ENCODE peak calls at places on chromosome 12, in four cellular contexts. Y, V, G and H are unnamed samples.

GRCh38 chr12:101299931-101300330 is 20.0 kb downstream of the UTP20 start:
- DNase-seq in G (no peak), Y (no peak), V (peak), H (no peak)

GRCh38 chr12:53514626-53515290 is 7.5 kb upstream of the NPFF start:
- DNase-seq in G (no peak), Y (no peak), V (no peak), H (no peak)

GRCh38 chr12:124625867-124626675 is 58.7 kb upstream of the NCOR2 start:
- DNase-seq in G (peak), V (peak), Y (no peak), H (no peak)

GRCh38 chr12:120316798-120317257 is 10.8 kb downstream of the PLA2G1B start:
- DNase-seq in Y (no peak), V (peak), G (peak), H (no peak)

GRCh38 chr12:29578070-29578469 is 80.6 kb upstream of the OVCH1 start:
- DNase-seq in G (no peak), Y (no peak), V (no peak), H (no peak)

GRCh38 chr12:115456946-115457689 is 773.1 kb upstream of the TBX3 start:
- DNase-seq in G (no peak), V (peak), Y (no peak), H (no peak)

GRCh38 chr12:120230326-120230973 is 29.5 kb upstream of the RPLP0 start:
- DNase-seq in V (peak), G (peak), Y (no peak), H (peak)

GRCh38 chr12:76277480-76277879 is 70.7 kb downstream of the BBS10 start:
- DNase-seq in G (no peak), Y (no peak), V (no peak), H (no peak)

GRCh38 chr12:53989227-53990113 is 4.5 kb downstream of the HOXC10 start:
- DNase-seq in G (peak), Y (peak), V (peak), H (no peak)

GRCh38 chr12:101856030-101856429 is 21.4 kb upstream of the DRAM1 start:
- DNase-seq in Y (no peak), G (no peak), V (no peak), H (no peak)

GRCh38 chr12:74129702-74130101 is 407.9 kb upstream of the ATXN7L3B start:
- DNase-seq in Y (no peak), G (no peak), V (no peak), H (no peak)

GRCh38 chr12:34291426-34291901 is 269.2 kb downstream of the ALG10 start:
- DNase-seq in V (no peak), G (no peak), Y (no peak), H (no peak)

GRCh38 chr12:6363330-6364036 is 11.9 kb downstream of the SCNN1A start:
- DNase-seq in Y (no peak), G (peak), V (peak), H (no peak)

GRCh38 chr12:96132819-96133218 is 61.4 kb upstream of the ELK3 start:
- DNase-seq in G (no peak), Y (no peak), V (peak), H (no peak)

GRCh38 chr12:13982010-13982409 is 608 bp upstream of the GRIN2B start:
- DNase-seq in V (no peak), Y (no peak), G (no peak), H (no peak)

GRCh38 chr12:111170559-111170958 is 198.3 kb downstream of the PHETA1 start:
- DNase-seq in V (no peak), Y (no peak), G (no peak), H (no peak)

GRCh38 chr12:49903700-49904423 is at the start of gene FAIM2:
- DNase-seq in V (no peak), G (no peak), Y (no peak), H (no peak)

GRCh38 chr12:77401062-77401461 is 335.7 kb upstream of the E2F7 start:
- DNase-seq in G (no peak), Y (no peak), V (no peak), H (no peak)

GRCh38 chr12:58286353-58286752 is 345.0 kb downstream of the ATP23 start:
- DNase-seq in Y (no peak), V (no peak), G (no peak), H (no peak)

GRCh38 chr12:58283553-58283952 is 342.2 kb downstream of the ATP23 start:
- DNase-seq in V (no peak), Y (no peak), G (no peak), H (no peak)

GRCh38 chr12:58285551-58285950 is 344.2 kb downstream of the ATP23 start:
- DNase-seq in G (no peak), Y (no peak), V (no peak), H (peak)

GRCh38 chr12:58291106-58291505 is 349.7 kb downstream of the ATP23 start:
- DNase-seq in Y (no peak), V (peak), G (no peak), H (no peak)

DNA sequence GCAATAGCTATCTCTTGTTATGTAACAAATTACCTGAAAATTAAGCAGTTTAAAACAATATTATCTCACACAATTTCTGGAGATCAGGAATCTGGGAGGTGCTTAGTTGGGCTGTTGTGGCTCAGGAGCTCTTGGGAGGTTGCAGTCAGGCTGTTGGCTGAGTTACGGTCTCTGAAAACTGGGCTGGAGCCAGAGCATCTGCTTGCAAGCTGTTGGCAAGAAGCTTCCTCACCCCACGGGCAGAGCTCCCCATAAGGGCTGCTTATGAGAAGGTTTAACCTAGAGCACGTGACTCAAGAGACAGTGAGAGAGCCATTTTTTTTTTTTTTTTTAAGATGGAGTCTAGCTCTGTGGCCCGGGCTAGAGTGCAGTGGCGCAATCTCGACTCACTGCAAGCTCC is 346.8 kb downstream of the ATP23 start:
- DNase-seq in V (no peak), G (no peak), Y (no peak), H (no peak)
- TF ChIP-seq ZNF274 in V (no peak), G (no peak), Y (no peak), H (no peak)

GRCh38 chr12:32296541-32296940 is 102.8 kb upstream of the FGD4 start:
- DNase-seq in Y (no peak), G (no peak), V (no peak), H (no peak)
- TF ChIP-seq ATF3 in Y (no peak), G (no peak), V (no peak), H (no peak)

GRCh38 chr12:62763319-62763718 is 171.6 kb downstream of the PPM1H start:
- DNase-seq in V (no peak), Y (no peak), G (no peak), H (no peak)

GRCh38 chr12:62762645-62763044 is 172.3 kb downstream of the PPM1H start:
- DNase-seq in V (no peak), Y (no peak), G (no peak), H (no peak)

GRCh38 chr12:62763827-62764226 is 171.1 kb downstream of the PPM1H start:
- DNase-seq in Y (no peak), G (no peak), V (no peak), H (no peak)

GRCh38 chr12:62760779-62761178 is 174.2 kb downstream of the PPM1H start:
- DNase-seq in V (peak), Y (no peak), G (peak), H (no peak)

DNA sequence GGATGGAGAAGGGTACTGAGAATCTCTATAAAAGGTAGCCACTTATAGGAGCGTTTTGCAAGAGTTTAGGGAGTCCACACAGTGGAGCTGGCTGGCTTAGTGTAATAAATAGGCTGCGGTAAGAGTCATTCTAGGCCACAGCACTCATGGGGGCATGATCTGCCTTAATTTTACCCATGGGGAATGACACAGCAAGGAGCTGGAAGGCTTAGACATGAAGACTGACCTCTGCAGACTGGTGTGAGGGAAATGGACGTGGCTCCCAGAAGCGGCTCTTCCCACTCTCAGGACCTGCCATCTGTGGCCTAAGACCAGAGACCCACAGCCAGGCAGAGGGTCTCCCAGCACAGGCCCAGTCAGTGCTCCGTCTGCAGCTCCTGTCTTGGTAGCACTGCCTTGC is 173.3 kb downstream of the PPM1H start:
- DNase-seq in V (no peak), G (no peak), Y (no peak), H (no peak)
- TF ChIP-seq CREB1 in V (no peak), G (no peak), Y (no peak), H (no peak)

GRCh38 chr12:95114766-95115450 is 41.5 kb upstream of the NR2C1 start:
- DNase-seq in G (no peak), V (no peak), Y (no peak), H (no peak)
- TF ChIP-seq ZNF274 in G (no peak), V (no peak), Y (no peak), H (no peak)

DNA sequence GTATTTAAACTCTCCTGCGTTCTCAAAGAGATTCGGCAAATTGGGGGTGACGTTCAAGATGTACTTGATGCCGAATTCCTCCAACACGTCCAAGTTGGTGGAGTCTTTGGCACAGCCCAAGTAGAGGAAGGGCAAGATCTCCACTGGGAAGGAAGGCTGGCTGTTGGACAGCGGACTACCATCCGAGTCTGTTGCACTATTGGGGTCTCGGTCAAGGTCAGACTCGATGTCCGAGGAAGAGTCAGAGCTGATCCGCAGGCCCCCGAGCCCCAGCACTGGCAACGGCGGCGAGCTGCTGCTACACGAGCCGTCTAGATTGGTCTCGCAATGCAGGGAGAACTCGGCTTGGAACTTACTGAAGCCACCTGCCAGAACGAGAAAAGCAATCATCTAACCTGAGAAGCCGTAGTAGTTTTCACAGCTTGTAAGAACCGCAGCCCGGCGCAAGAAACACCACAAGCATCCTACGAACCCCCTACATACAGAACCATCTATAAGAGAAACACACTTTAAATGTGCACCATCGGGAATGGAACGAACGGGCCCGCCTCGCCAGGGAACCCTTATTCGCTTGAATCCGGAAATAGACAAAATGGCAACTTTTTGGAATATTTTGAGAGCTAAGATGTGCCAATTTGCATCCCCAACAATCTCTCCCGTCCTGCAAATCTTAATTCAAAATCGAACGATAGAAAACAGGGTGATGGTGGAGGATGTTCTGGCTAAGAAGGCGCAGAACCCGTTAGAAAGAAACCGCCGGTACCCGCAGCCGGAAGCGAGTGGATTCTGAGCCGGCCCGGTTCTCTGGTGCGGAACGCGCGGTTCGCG is 1.4 kb downstream of the DUSP6 start:
- DNase-seq in G (no peak), V (no peak), Y (no peak), H (no peak)
- TF ChIP-seq ATF3 in G (no peak), V (no peak), Y (no peak), H (no peak)

GRCh38 chr12:69241444-69242092 is 2.2 kb downstream of the CPSF6 start:
- DNase-seq in V (no peak), Y (no peak), G (no peak), H (no peak)

GRCh38 chr12:69238589-69239285 is 632 bp upstream of the CPSF6 start:
- DNase-seq in G (no peak), Y (no peak), V (no peak), H (no peak)

GRCh38 chr12:69240625-69240984 is 1.2 kb downstream of the CPSF6 start:
- DNase-seq in V (no peak), Y (no peak), G (no peak), H (no peak)

GRCh38 chr12:69239286-69239921 is at the start of gene CPSF6:
- DNase-seq in V (peak), G (peak), Y (peak), H (peak)

GRCh38 chr12:69239922-69240624 is 704 bp downstream of the CPSF6 start:
- DNase-seq in V (no peak), Y (no peak), G (no peak), H (peak)
- TF ChIP-seq CREB1 in V (no peak), Y (no peak), G (no peak), H (no peak)

GRCh38 chr12:57173683-57174082 is 26.3 kb upstream of the LRP1-AS start:
- DNase-seq in Y (no peak), G (no peak), V (no peak), H (no peak)

GRCh38 chr12:57170408-57170807 is 23.0 kb upstream of the LRP1-AS start:
- DNase-seq in G (no peak), V (no peak), Y (no peak), H (no peak)

GRCh38 chr12:57173089-57173488 is 25.7 kb upstream of the LRP1-AS start:
- DNase-seq in G (peak), V (peak), Y (no peak), H (peak)

GRCh38 chr12:57169969-57170368 is 22.6 kb upstream of the LRP1-AS start:
- DNase-seq in V (no peak), Y (no peak), G (no peak), H (no peak)

DNA sequence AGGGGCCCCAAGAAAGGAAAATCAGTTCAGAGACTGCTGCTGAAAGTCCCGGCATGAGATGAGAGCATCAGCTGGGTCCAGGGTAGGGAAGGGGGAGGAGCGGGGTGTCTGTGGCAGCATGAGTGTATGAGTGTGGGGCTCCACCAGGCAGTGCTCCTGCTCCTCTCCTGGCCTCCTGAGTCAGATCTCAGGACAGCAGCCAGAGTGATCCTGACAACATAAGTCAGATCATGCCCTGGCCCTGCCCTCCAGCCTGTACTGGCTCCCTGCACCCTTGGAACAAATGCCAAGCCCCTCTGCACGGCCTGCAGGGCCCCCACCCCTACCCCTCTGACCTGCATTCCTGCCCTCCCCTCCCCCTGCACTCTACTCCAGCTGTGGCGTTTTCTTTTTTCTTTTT is 24.2 kb upstream of the LRP1-AS start:
- DNase-seq in G (no peak), Y (no peak), V (no peak), H (no peak)
- TF ChIP-seq ZNF274 in G (no peak), Y (no peak), V (no peak), H (no peak)